ENCODE peak calls at places on chromosomes 6 and 20, in four cellular contexts. W is HepG2, Q is WTC11, N is GM12878. D is an unnamed sample.

GRCh38 chr6:52697903-52698302 is 27.0 kb downstream of the TMEM14A start:
- DNase-seq in W (no peak), Q (no peak), N (no peak), D (peak)

GRCh38 chr20:16732506-16733152 is 2.8 kb downstream of the SNRPB2 start:
- DNase-seq in W (no peak), Q (no peak), N (no peak), D (no peak)

GRCh38 chr6:18488526-18489270 is 101.5 kb downstream of the RNF144B start:
- DNase-seq in W (no peak), Q (no peak), N (no peak), D (no peak)

GRCh38 chr6:155486795-155487294 is 31.2 kb upstream of the NOX3 start:
- DNase-seq in W (peak), Q (no peak), N (no peak), D (no peak)

GRCh38 chr6:149166324-149166723 is 151.2 kb upstream of the TAB2 start:
- DNase-seq in W (no peak), Q (no peak), N (no peak), D (no peak)

GRCh38 chr6:44045672-44046015 is 81.6 kb downstream of the MRPL14 start:
- DNase-seq in W (no peak), Q (no peak), N (no peak), D (no peak)

GRCh38 chr6:113858067-113858604 is 991 bp downstream of the MARCKS start:
- DNase-seq in W (no peak), Q (peak), N (no peak), D (no peak)

GRCh38 chr6:121951918-121952379 is 447.5 kb upstream of the HSF2 start:
- DNase-seq in W (no peak), Q (no peak), N (no peak), D (no peak)

GRCh38 chr20:39752235-39752876 is 790.2 kb downstream of the DHX35 start:
- DNase-seq in W (no peak), Q (no peak), N (no peak), D (no peak)

DNA sequence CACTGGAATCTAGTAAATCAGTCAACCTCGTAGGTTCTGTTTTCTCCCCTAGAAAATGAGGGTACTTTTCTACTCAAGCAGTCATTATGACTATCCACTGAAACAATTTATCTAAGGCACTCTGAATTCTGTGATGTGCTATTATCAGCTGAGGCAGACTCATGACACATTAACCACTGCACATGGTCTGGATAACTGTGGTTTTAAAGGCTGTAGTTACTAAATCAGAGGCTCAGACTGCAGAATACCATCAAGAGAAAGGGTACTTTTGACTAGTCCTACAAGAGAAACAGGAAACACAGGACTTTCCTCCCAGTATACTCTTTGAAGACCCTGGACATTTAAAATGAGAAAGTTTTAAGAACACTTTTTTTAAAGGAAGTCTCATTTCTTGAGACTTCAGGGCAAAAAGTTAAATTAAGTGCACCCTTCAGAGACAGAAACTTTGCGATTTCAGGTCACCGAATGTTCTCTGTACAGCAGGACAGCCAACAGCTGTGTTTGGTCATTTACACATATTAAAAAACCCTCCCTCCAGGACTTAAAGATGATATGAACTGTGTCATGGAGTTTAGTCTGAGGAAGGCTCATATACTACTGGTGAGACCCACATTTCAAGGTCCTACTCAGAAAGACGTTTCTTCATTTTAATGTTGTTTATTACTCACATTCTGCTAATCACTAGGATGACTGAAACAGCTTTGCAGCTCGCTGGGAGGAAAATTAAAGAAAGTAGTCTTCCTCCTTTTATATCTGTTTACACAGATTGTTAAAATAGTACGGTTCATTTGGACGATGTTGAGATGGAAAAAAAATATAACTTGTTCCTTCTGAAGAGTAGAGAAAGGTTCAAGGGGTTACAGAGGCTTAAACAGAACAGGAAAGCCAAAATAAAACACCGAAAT is 19.9 kb downstream of the ATXN1 start:
- DNase-seq in W (no peak), Q (no peak), N (no peak), D (no peak)
- TF ChIP-seq NR2C2 in W (no peak), Q (no peak), N (no peak), D (no peak)

DNA sequence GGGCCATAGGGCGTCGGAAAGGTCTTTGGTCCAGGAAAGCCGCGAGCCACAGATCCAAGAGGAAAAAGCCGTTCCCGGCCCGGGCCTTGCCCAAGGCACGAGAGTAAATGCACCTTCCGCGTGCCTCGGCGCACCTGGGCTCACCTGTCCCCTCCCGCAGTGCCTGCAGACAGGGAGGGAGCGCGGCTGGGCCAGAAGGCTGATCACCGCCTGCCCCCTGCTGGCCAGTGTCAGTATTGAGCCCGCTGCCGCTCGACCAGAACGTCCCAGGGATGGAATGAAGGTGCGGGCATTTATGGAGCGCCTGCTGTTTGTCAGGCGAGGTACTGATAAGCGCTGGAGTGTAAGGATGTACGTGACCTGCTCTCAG is 679 bp upstream of the LPIN3 start:
- DNase-seq in W (peak), Q (peak), N (no peak), D (peak)
- TF ChIP-seq NR2C2 in W (no peak), Q (no peak), N (no peak), D (no peak)

GRCh38 chr6:106199331-106199730 is 113.2 kb downstream of the PRDM1 start:
- DNase-seq in W (no peak), Q (no peak), N (no peak), D (no peak)

GRCh38 chr6:106194949-106195919 is 109.1 kb downstream of the PRDM1 start:
- DNase-seq in W (no peak), Q (no peak), N (no peak), D (no peak)

GRCh38 chr6:106197441-106197840 is 111.3 kb downstream of the PRDM1 start:
- DNase-seq in W (no peak), Q (no peak), N (no peak), D (no peak)

GRCh38 chr6:106204961-106205360 is 118.8 kb downstream of the PRDM1 start:
- DNase-seq in W (no peak), Q (no peak), N (no peak), D (no peak)

GRCh38 chr6:106199998-106200397 is 113.9 kb downstream of the PRDM1 start:
- DNase-seq in W (no peak), Q (no peak), N (no peak), D (no peak)
- TF ChIP-seq NR2C2 in W (no peak), Q (no peak), N (no peak), D (no peak)

GRCh38 chr6:110401585-110402176 is 13.7 kb downstream of the DDO start:
- DNase-seq in W (no peak), Q (no peak), N (no peak), D (no peak)

GRCh38 chr6:110399219-110400071 is 15.9 kb downstream of the DDO start:
- DNase-seq in W (no peak), Q (no peak), N (no peak), D (no peak)

GRCh38 chr6:110395221-110395620 is 20.2 kb downstream of the DDO start:
- DNase-seq in W (no peak), Q (no peak), N (no peak), D (no peak)

GRCh38 chr6:110400208-110400607 is 15.2 kb downstream of the DDO start:
- DNase-seq in W (no peak), Q (no peak), N (no peak), D (no peak)

GRCh38 chr6:110398778-110399177 is 16.6 kb downstream of the DDO start:
- DNase-seq in W (no peak), Q (no peak), N (no peak), D (no peak)
- TF ChIP-seq NR2C2 in W (no peak), Q (no peak), N (no peak), D (no peak)